ENCODE peak calls at places on chromosomes 11 and 22, in six cellular contexts. One of them, this sample, is unnamed.

GRCh38 chr11:36391062-36391461 is 95.0 kb downstream of the PRR5L start:
- DNase-seq in body of pancreas: no peak
- DNase-seq in cardiac fibroblast: no peak
- DNase-seq in upper lobe of right lung: no peak
- DNase-seq in brain microvascular endothelial cell: no peak
- DNase-seq in fibroblast of lung: no peak
- DNase-seq in this sample: no peak

GRCh38 chr11:84012171-84012826 is 726.1 kb upstream of the CCDC90B start:
- DNase-seq in body of pancreas: no peak
- DNase-seq in cardiac fibroblast: no peak
- DNase-seq in upper lobe of right lung: no peak
- DNase-seq in brain microvascular endothelial cell: no peak
- DNase-seq in fibroblast of lung: no peak
- DNase-seq in this sample: no peak

GRCh38 chr22:48477031-48477721 is 1350.5 kb downstream of the BRD1 start:
- DNase-seq in body of pancreas: peak; percentile 26
- DNase-seq in cardiac fibroblast: no peak
- DNase-seq in upper lobe of right lung: peak; percentile 37
- DNase-seq in brain microvascular endothelial cell: no peak
- DNase-seq in fibroblast of lung: no peak
- DNase-seq in this sample: no peak

GRCh38 chr22:46237453-46238158 is 12.5 kb downstream of the CDPF1 start:
- DNase-seq in body of pancreas: no peak
- DNase-seq in cardiac fibroblast: no peak
- DNase-seq in upper lobe of right lung: no peak
- DNase-seq in brain microvascular endothelial cell: no peak
- DNase-seq in fibroblast of lung: no peak
- DNase-seq in this sample: no peak

GRCh38 chr11:70070736-70071135 is 7.4 kb upstream of the ANO1 start:
- DNase-seq in body of pancreas: peak; percentile 8
- DNase-seq in cardiac fibroblast: no peak
- DNase-seq in upper lobe of right lung: peak; percentile 44
- DNase-seq in brain microvascular endothelial cell: no peak
- DNase-seq in fibroblast of lung: no peak
- DNase-seq in this sample: no peak

GRCh38 chr22:24474221-24474620 is 20.9 kb upstream of the UPB1 start:
- DNase-seq in body of pancreas: no peak
- DNase-seq in cardiac fibroblast: peak; percentile 91
- DNase-seq in upper lobe of right lung: no peak
- DNase-seq in brain microvascular endothelial cell: peak; percentile 92
- DNase-seq in fibroblast of lung: peak; percentile 68
- DNase-seq in this sample: peak; percentile 82

GRCh38 chr22:20580611-20581502 is 73.4 kb downstream of the MED15 start:
- DNase-seq in body of pancreas: no peak
- DNase-seq in cardiac fibroblast: no peak
- DNase-seq in upper lobe of right lung: no peak
- DNase-seq in brain microvascular endothelial cell: no peak
- DNase-seq in fibroblast of lung: no peak
- DNase-seq in this sample: no peak

GRCh38 chr11:132140056-132140455 is 769.6 kb downstream of the NTM start:
- DNase-seq in body of pancreas: no peak
- DNase-seq in cardiac fibroblast: no peak
- DNase-seq in upper lobe of right lung: no peak
- DNase-seq in brain microvascular endothelial cell: no peak
- DNase-seq in fibroblast of lung: no peak
- DNase-seq in this sample: no peak

GRCh38 chr11:27383645-27384044 is 20.6 kb upstream of the CCDC34 start:
- DNase-seq in body of pancreas: no peak
- DNase-seq in cardiac fibroblast: no peak
- DNase-seq in upper lobe of right lung: no peak
- DNase-seq in brain microvascular endothelial cell: no peak
- DNase-seq in fibroblast of lung: no peak
- DNase-seq in this sample: no peak

GRCh38 chr11:25899761-25900160 is 432.2 kb upstream of the ANO3 start:
- DNase-seq in body of pancreas: no peak
- DNase-seq in cardiac fibroblast: no peak
- DNase-seq in upper lobe of right lung: no peak
- DNase-seq in brain microvascular endothelial cell: no peak
- DNase-seq in fibroblast of lung: no peak
- DNase-seq in this sample: no peak

GRCh38 chr11:68146704-68147474 is 25.7 kb upstream of the CHKA start:
- DNase-seq in body of pancreas: peak; percentile 82
- DNase-seq in cardiac fibroblast: peak; percentile 22
- DNase-seq in upper lobe of right lung: peak; percentile 78
- DNase-seq in brain microvascular endothelial cell: peak; percentile 28
- DNase-seq in fibroblast of lung: peak; percentile 47
- DNase-seq in this sample: no peak

GRCh38 chr11:41289408-41289807 is 170.0 kb downstream of the LRRC4C start:
- DNase-seq in body of pancreas: no peak
- DNase-seq in cardiac fibroblast: no peak
- DNase-seq in upper lobe of right lung: no peak
- DNase-seq in brain microvascular endothelial cell: no peak
- DNase-seq in fibroblast of lung: no peak
- DNase-seq in this sample: no peak

GRCh38 chr11:12787847-12788246 is 113.6 kb downstream of the TEAD1 start:
- DNase-seq in body of pancreas: no peak
- DNase-seq in cardiac fibroblast: peak; percentile 83
- DNase-seq in upper lobe of right lung: no peak
- DNase-seq in brain microvascular endothelial cell: peak; percentile 87
- DNase-seq in fibroblast of lung: peak; percentile 69
- DNase-seq in this sample: no peak

GRCh38 chr11:35662649-35663407 is at the start of gene TRIM44:
- DNase-seq in body of pancreas: peak; percentile 81
- DNase-seq in cardiac fibroblast: peak; percentile 81
- DNase-seq in upper lobe of right lung: peak; percentile 95
- DNase-seq in brain microvascular endothelial cell: peak; percentile 76
- DNase-seq in fibroblast of lung: peak; percentile 87
- DNase-seq in this sample: peak; percentile 39

GRCh38 chr11:60169264-60169915 is 13.5 kb downstream of the MS4A6A start:
- DNase-seq in body of pancreas: peak; percentile 76
- DNase-seq in cardiac fibroblast: peak; percentile 58
- DNase-seq in upper lobe of right lung: no peak
- DNase-seq in brain microvascular endothelial cell: peak; percentile 2
- DNase-seq in fibroblast of lung: no peak
- DNase-seq in this sample: no peak

GRCh38 chr11:87030458-87031054 is 7.2 kb upstream of the TMEM135 start:
- DNase-seq in body of pancreas: no peak
- DNase-seq in cardiac fibroblast: peak; percentile 12
- DNase-seq in upper lobe of right lung: no peak
- DNase-seq in brain microvascular endothelial cell: no peak
- DNase-seq in fibroblast of lung: no peak
- DNase-seq in this sample: no peak

GRCh38 chr11:85595285-85595884 is 31.8 kb downstream of the DLG2 start:
- DNase-seq in body of pancreas: no peak
- DNase-seq in cardiac fibroblast: peak; percentile 73
- DNase-seq in upper lobe of right lung: no peak
- DNase-seq in brain microvascular endothelial cell: no peak
- DNase-seq in fibroblast of lung: peak; percentile 72
- DNase-seq in this sample: no peak

GRCh38 chr11:14288189-14288935 is 70.6 kb downstream of the RRAS2 start:
- DNase-seq in body of pancreas: no peak
- DNase-seq in cardiac fibroblast: peak; percentile 91
- DNase-seq in upper lobe of right lung: no peak
- DNase-seq in brain microvascular endothelial cell: peak; percentile 68
- DNase-seq in fibroblast of lung: peak; percentile 87
- DNase-seq in this sample: no peak

GRCh38 chr22:29989446-29989845 is 90.8 kb upstream of the HORMAD2 start:
- DNase-seq in body of pancreas: no peak
- DNase-seq in cardiac fibroblast: no peak
- DNase-seq in upper lobe of right lung: no peak
- DNase-seq in brain microvascular endothelial cell: no peak
- DNase-seq in fibroblast of lung: no peak
- DNase-seq in this sample: no peak

GRCh38 chr22:29985912-29986311 is 94.4 kb upstream of the HORMAD2 start:
- DNase-seq in body of pancreas: no peak
- DNase-seq in cardiac fibroblast: no peak
- DNase-seq in upper lobe of right lung: no peak
- DNase-seq in brain microvascular endothelial cell: no peak
- DNase-seq in fibroblast of lung: no peak
- DNase-seq in this sample: peak; percentile 13

GRCh38 chr22:29983296-29983917 is 96.9 kb upstream of the HORMAD2 start:
- DNase-seq in body of pancreas: no peak
- DNase-seq in cardiac fibroblast: no peak
- DNase-seq in upper lobe of right lung: no peak
- DNase-seq in brain microvascular endothelial cell: no peak
- DNase-seq in fibroblast of lung: no peak
- DNase-seq in this sample: no peak

GRCh38 chr22:29988719-29989118 is 91.5 kb upstream of the HORMAD2 start:
- DNase-seq in body of pancreas: no peak
- DNase-seq in cardiac fibroblast: no peak
- DNase-seq in upper lobe of right lung: no peak
- DNase-seq in brain microvascular endothelial cell: no peak
- DNase-seq in fibroblast of lung: peak; percentile 51
- DNase-seq in this sample: no peak

DNA sequence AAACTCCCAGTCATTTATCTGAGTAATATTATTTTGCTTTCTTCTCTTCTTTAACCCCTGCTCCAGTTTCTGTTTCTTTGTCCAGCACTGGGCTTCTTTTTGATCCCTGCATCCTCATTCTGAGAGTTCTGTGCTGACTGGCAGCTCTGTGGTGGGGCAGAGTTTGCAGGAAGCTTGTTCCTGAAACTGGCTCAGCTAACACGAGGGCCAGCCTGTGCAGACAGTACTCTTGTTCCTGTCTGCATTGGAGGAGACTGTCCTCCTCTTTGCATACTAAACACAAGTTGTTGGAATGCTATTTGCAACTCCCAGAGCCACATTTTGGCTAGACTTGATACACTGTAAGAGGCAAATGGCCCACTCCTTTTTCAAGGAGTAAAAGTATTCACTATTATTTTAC is 93.1 kb upstream of the HORMAD2 start:
- DNase-seq in body of pancreas: no peak
- DNase-seq in cardiac fibroblast: no peak
- DNase-seq in upper lobe of right lung: no peak
- DNase-seq in brain microvascular endothelial cell: no peak
- DNase-seq in fibroblast of lung: no peak
- DNase-seq in this sample: no peak
- TF ChIP-seq CTCF in body of pancreas: no peak
- TF ChIP-seq CTCF in cardiac fibroblast: no peak
- TF ChIP-seq CTCF in upper lobe of right lung: no peak
- TF ChIP-seq CTCF in brain microvascular endothelial cell: no peak
- TF ChIP-seq CTCF in fibroblast of lung: no peak
- TF ChIP-seq CTCF in this sample: no peak

DNA sequence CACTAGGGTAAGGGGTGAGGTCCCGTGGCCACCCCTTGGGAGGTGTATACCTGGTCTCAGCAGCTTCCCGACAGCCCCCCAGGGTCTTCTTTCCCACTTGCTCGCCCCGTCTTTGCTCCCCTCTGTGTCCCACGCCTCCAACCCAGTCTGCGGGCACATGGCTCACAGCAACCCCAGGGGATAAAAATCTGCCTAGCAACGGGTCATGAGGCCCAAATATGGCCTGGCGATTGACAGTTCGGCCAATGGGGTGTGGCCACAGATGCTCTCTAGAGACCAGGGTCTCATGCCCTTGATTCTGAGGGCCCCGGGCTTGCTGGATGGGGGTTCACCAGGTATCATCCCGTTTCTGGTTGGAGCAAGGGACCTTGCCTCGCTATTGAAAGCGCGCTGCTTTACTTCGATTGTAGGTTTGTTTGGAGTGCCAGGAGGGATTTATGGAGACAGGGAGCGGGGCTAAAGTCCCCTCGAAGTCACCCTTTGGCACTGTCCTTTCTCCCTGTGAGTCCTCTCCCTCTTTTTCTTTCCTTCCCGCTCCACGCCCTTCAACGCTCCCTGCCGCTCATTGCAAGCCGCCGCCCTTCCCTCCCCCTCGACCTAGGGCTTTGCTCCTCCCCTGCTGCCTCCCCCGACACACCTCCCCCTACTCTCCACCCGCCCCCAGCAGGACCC is 41.4 kb downstream of the AHNAK start:
- DNase-seq in body of pancreas: no peak
- DNase-seq in cardiac fibroblast: peak; percentile 24
- DNase-seq in upper lobe of right lung: no peak
- DNase-seq in brain microvascular endothelial cell: peak; percentile 16
- DNase-seq in fibroblast of lung: no peak
- DNase-seq in this sample: no peak
- H3K4me3 ChIP-seq in body of pancreas: no peak overlapping the region
- H3K4me3 ChIP-seq in cardiac fibroblast: peak overlapping the region; percentile 16
- H3K4me3 ChIP-seq in upper lobe of right lung: peak overlapping the region; percentile 26
- H3K4me3 ChIP-seq in brain microvascular endothelial cell: peak overlapping the region; percentile 38
- H3K4me3 ChIP-seq in fibroblast of lung: no peak overlapping the region
- H3K4me3 ChIP-seq in this sample: peak overlapping the region; percentile 17

GRCh38 chr11:72704028-72704782 is 30.0 kb upstream of the PDE2A start:
- DNase-seq in body of pancreas: no peak
- DNase-seq in cardiac fibroblast: no peak
- DNase-seq in upper lobe of right lung: peak; percentile 63
- DNase-seq in brain microvascular endothelial cell: no peak
- DNase-seq in fibroblast of lung: no peak
- DNase-seq in this sample: no peak
- TF ChIP-seq CTCF in body of pancreas: no peak
- TF ChIP-seq CTCF in cardiac fibroblast: peak; percentile 22
- TF ChIP-seq CTCF in upper lobe of right lung: peak; percentile 12
- TF ChIP-seq CTCF in brain microvascular endothelial cell: peak; percentile 37
- TF ChIP-seq CTCF in fibroblast of lung: peak; percentile 22
- TF ChIP-seq CTCF in this sample: peak; percentile 11

DNA sequence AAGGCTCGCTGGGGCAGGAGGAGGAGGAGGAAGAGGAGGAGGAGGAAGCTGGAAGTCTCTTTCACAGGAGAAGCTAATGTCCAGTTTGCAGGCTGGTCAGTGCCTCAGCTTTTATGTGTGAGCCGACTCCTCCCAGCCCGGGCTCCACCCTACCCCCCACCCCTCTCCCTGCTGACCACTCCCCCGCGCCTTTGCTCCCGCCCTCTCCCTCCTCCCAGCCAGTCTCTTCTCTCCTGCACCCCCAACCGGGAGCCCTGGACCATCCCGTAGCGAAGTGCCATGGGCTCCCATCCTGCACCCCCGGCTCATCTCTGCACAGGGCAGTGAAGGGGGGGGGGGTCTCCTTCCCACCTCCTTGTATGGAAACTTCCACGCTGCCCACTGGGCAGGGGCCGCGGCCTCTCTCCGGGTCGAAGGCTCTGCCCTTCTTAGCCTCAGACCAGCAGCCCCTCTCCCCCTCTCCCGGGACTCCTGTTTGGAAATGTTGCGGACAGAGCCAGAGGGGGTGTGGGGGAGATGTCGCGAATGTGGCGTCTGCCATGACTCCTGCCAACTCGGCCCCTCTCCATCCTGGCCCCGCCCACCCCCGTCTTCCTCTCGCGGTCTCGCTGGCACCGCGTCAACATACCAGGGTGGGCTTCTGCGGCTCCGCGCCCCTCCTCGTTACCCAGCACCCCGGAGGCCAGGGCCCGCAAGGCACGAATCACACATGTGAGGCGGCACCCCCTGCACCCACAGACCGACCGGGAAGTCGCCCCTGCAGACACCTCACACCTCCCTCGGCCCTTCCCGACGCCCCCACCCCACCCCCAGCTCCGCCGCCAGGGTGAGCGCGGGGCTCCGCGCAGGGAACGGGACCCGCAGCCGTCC is 1.8 kb downstream of the IGF2 start:
- DNase-seq in body of pancreas: no peak
- DNase-seq in cardiac fibroblast: peak; percentile 73
- DNase-seq in upper lobe of right lung: no peak
- DNase-seq in brain microvascular endothelial cell: peak; percentile 62
- DNase-seq in fibroblast of lung: peak; percentile 80
- DNase-seq in this sample: no peak
- H3K4me3 ChIP-seq in body of pancreas: no peak overlapping the region
- H3K4me3 ChIP-seq in cardiac fibroblast: peak overlapping the region; percentile 29
- H3K4me3 ChIP-seq in upper lobe of right lung: peak overlapping the region; percentile 26
- H3K4me3 ChIP-seq in brain microvascular endothelial cell: peak overlapping the region; percentile 39
- H3K4me3 ChIP-seq in fibroblast of lung: no peak overlapping the region
- H3K4me3 ChIP-seq in this sample: no peak overlapping the region